ENCODE peak calls at places on chromosomes 16 and 17, in six cellular contexts. W, G, V, L, D and Q are unnamed samples.

GRCh38 chr17:44878627-44879221 is 20.5 kb downstream of the EFTUD2 start:
- DNase-seq in G (no peak), V (no peak), L (no peak), D (peak; percentile 21), W (no peak), Q (peak; percentile 58)

GRCh38 chr17:43906951-43907424 is 348 bp downstream of the MPP2 start:
- DNase-seq in V (no peak), W (peak; percentile 54), G (no peak), D (no peak), L (no peak), Q (no peak)

GRCh38 chr17:81193470-81194224 is 27.6 kb upstream of the AATK start:
- DNase-seq in W (no peak), G (no peak), L (no peak), V (no peak), D (peak; percentile 8), Q (no peak)

GRCh38 chr17:77376795-77377751 is 236.3 kb downstream of the SEC14L1 start:
- DNase-seq in V (peak; percentile 86), W (peak; percentile 80), L (no peak), G (peak; percentile 89), D (peak; percentile 90), Q (no peak)

GRCh38 chr17:75872434-75873351 is 5.7 kb downstream of the TRIM47 start:
- DNase-seq in D (peak; percentile 69), G (no peak), W (peak; percentile 82), L (peak; percentile 96), V (peak; percentile 76), Q (peak; percentile 95)

GRCh38 chr17:38742431-38743308 is 5.5 kb downstream of the PCGF2 start:
- DNase-seq in D (peak; percentile 89), V (no peak), G (no peak), W (peak; percentile 77), L (no peak), Q (no peak)

GRCh38 chr17:44930667-44931066 is 15.4 kb upstream of the GFAP start:
- DNase-seq in W (no peak), V (no peak), D (no peak), L (no peak), G (no peak), Q (no peak)

GRCh38 chr17:30324723-30325122 is 9.1 kb downstream of the TMIGD1 start:
- DNase-seq in L (no peak), W (no peak), V (no peak), D (no peak), G (no peak), Q (no peak)

GRCh38 chr17:61364463-61364846 is 35.2 kb upstream of the TBX2 start:
- DNase-seq in L (no peak), D (no peak), V (no peak), G (no peak), W (no peak), Q (no peak)

GRCh38 chr17:4940625-4941021 is 555 bp downstream of the RNF167 start:
- DNase-seq in D (no peak), W (no peak), V (no peak), G (no peak), L (no peak), Q (no peak)

GRCh38 chr16:48617711-48618148 is 7.8 kb upstream of the N4BP1 start:
- DNase-seq in V (peak; percentile 36), G (no peak), W (peak; percentile 64), D (peak; percentile 35), L (peak; percentile 83), Q (no peak)

GRCh38 chr17:7208027-7208571 is 11.5 kb downstream of the DLG4 start:
- DNase-seq in D (no peak), W (peak; percentile 67), L (no peak), G (peak; percentile 45), V (no peak), Q (no peak)

GRCh38 chr16:75235721-75236193 is 15.7 kb downstream of the BCAR1 start:
- DNase-seq in W (peak; percentile 52), L (no peak), V (no peak), G (peak; percentile 43), D (no peak), Q (no peak)

GRCh38 chr17:81187120-81187519 is 21.1 kb upstream of the AATK start:
- DNase-seq in W (no peak), L (no peak), V (no peak), D (no peak), G (no peak), Q (no peak)

GRCh38 chr17:13590441-13590840 is 11.3 kb downstream of the HS3ST3A1 start:
- DNase-seq in W (no peak), L (no peak), D (no peak), G (no peak), V (no peak), Q (no peak)

GRCh38 chr16:89491238-89491869 is 993 bp upstream of the ANKRD11 start:
- DNase-seq in L (no peak), D (no peak), G (no peak), V (no peak), W (no peak), Q (no peak)

GRCh38 chr17:59476413-59476812 is 89.0 kb upstream of the DHX40 start:
- DNase-seq in G (no peak), L (peak; percentile 54), V (no peak), W (no peak), D (no peak), Q (no peak)

GRCh38 chr16:606656-607307 is 16.9 kb downstream of the RAB40C start:
- DNase-seq in L (no peak), V (no peak), G (no peak), D (no peak), W (no peak), Q (no peak)

GRCh38 chr17:39244600-39245570 is 19.1 kb upstream of the STAC2 start:
- DNase-seq in L (peak; percentile 98), D (peak; percentile 86), W (peak; percentile 90), V (peak; percentile 92), G (peak; percentile 81), Q (no peak)

GRCh38 chr17:19457830-19458271 is 46.8 kb downstream of the RNF112 start:
- DNase-seq in V (no peak), D (no peak), G (no peak), W (no peak), L (peak; percentile 54), Q (no peak)

GRCh38 chr16:57186630-57187507 is 740 bp downstream of the RSPRY1 start:
- DNase-seq in G (no peak), V (no peak), L (no peak), W (peak; percentile 55), D (peak; percentile 35), Q (no peak)

GRCh38 chr16:27434141-27435051 is 32.4 kb downstream of the IL21R start:
- DNase-seq in W (peak; percentile 15), V (peak; percentile 17), D (no peak), L (peak; percentile 58), G (peak; percentile 25), Q (no peak)

GRCh38 chr17:77375917-77376651 is 235.3 kb downstream of the SEC14L1 start:
- DNase-seq in W (peak; percentile 73), V (peak; percentile 45), L (no peak), G (no peak), D (no peak), Q (no peak)

GRCh38 chr17:80251966-80252365 is 8.7 kb upstream of the RNF213 start:
- DNase-seq in L (no peak), W (no peak), D (no peak), V (no peak), G (no peak), Q (no peak)

GRCh38 chr17:64994281-64994680 is 62.3 kb downstream of the GNA13 start:
- DNase-seq in G (no peak), V (no peak), W (no peak), D (no peak), L (peak; percentile 21), Q (no peak)

GRCh38 chr16:13453938-13454553 is 465.9 kb upstream of the ERCC4 start:
- DNase-seq in D (peak; percentile 44), G (no peak), W (no peak), L (no peak), V (peak; percentile 33), Q (no peak)

GRCh38 chr16:27690604-27691003 is 140.7 kb downstream of the KATNIP start:
- DNase-seq in G (no peak), V (no peak), L (peak; percentile 81), D (peak; percentile 6), W (no peak), Q (peak; percentile 48)

GRCh38 chr16:25012525-25012991 is 2.6 kb downstream of the ARHGAP17 start:
- DNase-seq in L (no peak), D (no peak), G (no peak), V (no peak), W (no peak), Q (no peak)

GRCh38 chr17:49510059-49510719 is 15.1 kb downstream of the NGFR start:
- DNase-seq in V (no peak), W (no peak), D (no peak), L (no peak), G (no peak), Q (no peak)

GRCh38 chr17:57255776-57256681 is at the start of gene MSI2:
- DNase-seq in V (peak; percentile 93), W (peak; percentile 99), L (peak; percentile 98), G (peak; percentile 94), D (peak; percentile 90), Q (peak; percentile 89)
- TF ChIP-seq POLR2A in V (no peak), W (peak; percentile 84), L (no peak), G (no peak), D (peak; percentile 34), Q (peak; percentile 16)

GRCh38 chr16:86088816-86089215 is 189.9 kb downstream of the IRF8 start:
- DNase-seq in V (no peak), G (no peak), W (no peak), D (no peak), L (peak; percentile 68), Q (no peak)

GRCh38 chr16:86089986-86090385 is 191.0 kb downstream of the IRF8 start:
- DNase-seq in G (no peak), D (no peak), W (no peak), V (no peak), L (peak; percentile 69), Q (no peak)

GRCh38 chr16:86090461-86091170 is 191.7 kb downstream of the IRF8 start:
- DNase-seq in V (no peak), L (peak; percentile 67), D (no peak), G (no peak), W (no peak), Q (no peak)

GRCh38 chr16:86088287-86088686 is 189.3 kb downstream of the IRF8 start:
- DNase-seq in V (no peak), W (no peak), L (peak; percentile 13), G (no peak), D (no peak), Q (no peak)

GRCh38 chr16:86089341-86089900 is 190.5 kb downstream of the IRF8 start:
- DNase-seq in V (no peak), G (no peak), W (no peak), L (peak; percentile 45), D (no peak), Q (no peak)
- TF ChIP-seq POLR2A in V (no peak), G (no peak), W (no peak), L (no peak), D (no peak), Q (no peak)

DNA sequence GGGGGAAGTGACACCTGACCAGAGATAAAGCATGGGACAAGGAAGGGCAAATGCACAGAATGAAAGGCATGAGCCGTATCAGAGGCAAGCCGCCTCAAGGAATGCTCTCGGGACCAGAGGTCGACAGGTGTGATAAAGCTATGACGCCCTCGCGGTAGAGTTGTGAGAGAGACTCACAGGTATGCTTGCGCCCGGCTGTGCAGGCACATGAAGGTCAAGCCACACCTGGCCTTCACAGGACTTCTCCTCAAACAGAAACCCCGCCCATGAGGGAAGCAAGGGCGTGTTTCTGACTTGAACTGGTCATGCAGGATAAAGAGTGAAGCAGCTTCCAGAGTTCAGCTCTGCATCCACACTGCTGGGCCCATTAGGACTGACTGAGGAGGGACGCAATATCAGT is 7.8 kb downstream of the NCBP3 start:
- DNase-seq in G (no peak), D (peak; percentile 89), W (no peak), L (no peak), V (peak; percentile 66), Q (no peak)
- TF ChIP-seq POLR2A in G (no peak), D (no peak), W (no peak), L (no peak), V (no peak), Q (no peak)

GRCh38 chr17:79085154-79085920 is 10.7 kb downstream of the ENGASE start:
- DNase-seq in D (no peak), V (no peak), G (no peak), W (no peak), L (no peak), Q (no peak)
- TF ChIP-seq POLR2A in D (no peak), V (no peak), G (no peak), W (no peak), L (no peak), Q (no peak)